ENCODE peak calls at places on chromosome 18, in eight cellular contexts. S, J, K, Z, D, V, H and B are unnamed samples.

GRCh38 chr18:56575819-56576663 is 62.4 kb downstream of the TXNL1 start:
- DNase-seq in S (no peak), J (no peak), K (no peak), Z (no peak), D (peak; percentile 57), V (no peak), H (no peak), B (peak; percentile 45)

GRCh38 chr18:28045176-28045810 is 131.6 kb downstream of the CDH2 start:
- DNase-seq in S (no peak), J (no peak), K (no peak), Z (no peak), D (no peak), V (no peak), H (no peak), B (peak; percentile 21)

GRCh38 chr18:37712776-37713175 is 147.2 kb upstream of the CELF4 start:
- DNase-seq in S (no peak), J (no peak), K (no peak), Z (no peak), D (no peak), V (no peak), H (no peak), B (no peak)

GRCh38 chr18:67710639-67711038 is 194.1 kb upstream of the DSEL start:
- DNase-seq in S (no peak), J (peak; percentile 26), K (no peak), Z (no peak), D (peak; percentile 1), V (no peak), H (no peak), B (peak; percentile 13)

GRCh38 chr18:55265916-55266488 is 306.7 kb upstream of the CCDC68 start:
- DNase-seq in S (no peak), J (no peak), K (no peak), Z (no peak), D (peak; percentile 16), V (no peak), H (no peak), B (no peak)

GRCh38 chr18:1213126-1213525 is 308.5 kb downstream of the ADCYAP1 start:
- DNase-seq in S (no peak), J (no peak), K (no peak), Z (no peak), D (no peak), V (no peak), H (no peak), B (no peak)

GRCh38 chr18:29218101-29218500 is 1041.2 kb upstream of the CDH2 start:
- DNase-seq in S (no peak), J (no peak), K (no peak), Z (no peak), D (no peak), V (no peak), H (no peak), B (no peak)

GRCh38 chr18:47036298-47036874 is 965 bp upstream of the ELOA2 start:
- DNase-seq in S (no peak), J (peak; percentile 23), K (no peak), Z (no peak), D (peak; percentile 21), V (no peak), H (no peak), B (peak; percentile 39)

GRCh38 chr18:35322486-35323258 is 21.5 kb downstream of the ZNF24 start:
- DNase-seq in S (no peak), J (no peak), K (no peak), Z (no peak), D (no peak), V (no peak), H (no peak), B (no peak)

GRCh38 chr18:11672846-11673454 is 16.1 kb upstream of the GNAL start:
- DNase-seq in S (no peak), J (no peak), K (no peak), Z (no peak), D (no peak), V (no peak), H (no peak), B (no peak)

GRCh38 chr18:70452501-70452900 is 163.7 kb downstream of the SOCS6 start:
- DNase-seq in S (no peak), J (no peak), K (no peak), Z (no peak), D (no peak), V (no peak), H (no peak), B (no peak)

GRCh38 chr18:46946656-46947282 is 29.4 kb downstream of the KATNAL2 start:
- DNase-seq in S (peak; percentile 87), J (peak; percentile 94), K (no peak), Z (peak; percentile 55), D (no peak), V (peak; percentile 56), H (peak; percentile 81), B (peak; percentile 95)

GRCh38 chr18:35467624-35468016 is 30.1 kb downstream of the INO80C start:
- DNase-seq in S (no peak), J (no peak), K (no peak), Z (no peak), D (no peak), V (no peak), H (no peak), B (no peak)

GRCh38 chr18:79576686-79577351 is 102.8 kb upstream of the CTDP1 start:
- DNase-seq in S (peak; percentile 72), J (no peak), K (no peak), Z (no peak), D (no peak), V (no peak), H (peak; percentile 65), B (no peak)

GRCh38 chr18:649341-649740 is 8.1 kb upstream of the TYMS start:
- DNase-seq in S (no peak), J (no peak), K (no peak), Z (no peak), D (no peak), V (no peak), H (no peak), B (no peak)

GRCh38 chr18:35588995-35589394 is 7.5 kb downstream of the GALNT1 start:
- DNase-seq in S (no peak), J (peak; percentile 9), K (no peak), Z (no peak), D (no peak), V (no peak), H (no peak), B (peak; percentile 32)